ENCODE peak calls at places on chromosomes 3 and 15, in six cellular contexts. J is AG04450; K is HCT116; Q is stimulated activated CD8-positive, alpha-beta memory T cell treated with anti-CD3 and anti-CD28 coated beads, Interleukin-4, amount 100 ng/mL, for 4 hours; P is foreskin fibroblast; C is CD8-positive, alpha-beta memory T cell. U is an unnamed sample.

GRCh38 chr15:80249973-80250372 is 2.0 kb downstream of the CTXND1 start:
- DNase-seq in Q (no peak), P (no peak), C (no peak), J (no peak), K (no peak), U (no peak)

GRCh38 chr15:57114070-57114469 is 195.6 kb downstream of the TCF12 start:
- DNase-seq in J (no peak), P (no peak), C (no peak), Q (no peak), K (no peak), U (no peak)

GRCh38 chr3:146746190-146746589 is 141.0 kb upstream of the PLSCR5 start:
- DNase-seq in P (peak), C (no peak), K (no peak), Q (no peak), J (peak), U (no peak)

GRCh38 chr3:115960799-115961198 is 337.5 kb downstream of the GAP43 start:
- DNase-seq in Q (no peak), J (no peak), P (no peak), K (no peak), C (no peak), U (no peak)

GRCh38 chr15:51830279-51830806 is 890 bp downstream of the TMOD3 start:
- DNase-seq in P (peak), Q (no peak), J (no peak), C (peak), K (no peak), U (no peak)

GRCh38 chr3:52561028-52561749 is 24.8 kb downstream of the UQCC5 start:
- DNase-seq in C (no peak), K (no peak), Q (no peak), J (no peak), P (no peak), U (no peak)

GRCh38 chr3:129553771-129554170 is 10.8 kb downstream of the H1-8 start:
- DNase-seq in C (no peak), Q (no peak), K (no peak), J (no peak), P (no peak), U (no peak)

GRCh38 chr3:174951023-174951422 is 91.9 kb downstream of the NAALADL2 start:
- DNase-seq in K (peak), P (peak), C (no peak), J (peak), Q (no peak), U (no peak)

GRCh38 chr15:57255751-57256150 is 120.6 kb upstream of the CGNL1 start:
- DNase-seq in P (no peak), K (no peak), J (no peak), Q (no peak), C (no peak), U (no peak)

GRCh38 chr3:42708611-42709151 is 6.1 kb upstream of the HHATL start:
- DNase-seq in C (no peak), K (no peak), Q (no peak), P (no peak), J (no peak), U (no peak)

GRCh38 chr15:40266828-40267304 is 16.0 kb downstream of the ANKRD63 start:
- DNase-seq in P (peak), J (peak), Q (no peak), K (peak), C (no peak), U (no peak)

GRCh38 chr15:95989392-95989791 is 341.1 kb upstream of the NR2F2 start:
- DNase-seq in Q (no peak), P (no peak), J (no peak), C (no peak), K (no peak), U (no peak)

GRCh38 chr3:151386063-151386462 is 1.5 kb upstream of the P2RY12 start:
- DNase-seq in J (no peak), Q (no peak), P (no peak), C (no peak), K (no peak), U (no peak)

GRCh38 chr15:90957791-90958190 is 3.1 kb downstream of the RCCD1 start:
- DNase-seq in K (no peak), P (no peak), Q (no peak), C (no peak), J (no peak), U (no peak)

GRCh38 chr3:65618599-65618998 is 420.1 kb downstream of the MAGI1 start:
- DNase-seq in P (no peak), C (no peak), K (no peak), J (no peak), Q (no peak), U (no peak)

GRCh38 chr3:51471775-51472652 is 27.8 kb downstream of the DCAF1 start:
- DNase-seq in J (no peak), K (no peak), C (no peak), Q (no peak), P (no peak), U (no peak)

GRCh38 chr3:4829031-4829394 is 150.2 kb upstream of the BHLHE40 start:
- DNase-seq in C (no peak), P (no peak), K (no peak), Q (no peak), J (no peak), U (no peak)

GRCh38 chr3:161096771-161097367 is 8.3 kb downstream of the B3GALNT1 start:
- DNase-seq in P (no peak), J (no peak), K (no peak), Q (no peak), C (no peak), U (no peak)

GRCh38 chr3:105715372-105715771 is 153.4 kb downstream of the CBLB start:
- DNase-seq in J (peak), P (peak), K (no peak), Q (no peak), C (no peak), U (no peak)

GRCh38 chr3:175426805-175427204 is 567.7 kb downstream of the NAALADL2 start:
- DNase-seq in J (no peak), C (no peak), P (no peak), Q (no peak), K (no peak), U (no peak)

GRCh38 chr15:85010114-85010471 is 28.4 kb downstream of the PDE8A start:
- DNase-seq in P (no peak), C (no peak), J (no peak), K (no peak), Q (no peak), U (no peak)

GRCh38 chr3:53484979-53485378 is 9.4 kb upstream of the CACNA1D start:
- DNase-seq in K (no peak), P (no peak), Q (no peak), C (no peak), J (no peak), U (no peak)

GRCh38 chr3:177813322-177813721 is 616.0 kb upstream of the TBL1XR1 start:
- DNase-seq in C (no peak), Q (no peak), P (no peak), J (no peak), K (no peak), U (no peak)

GRCh38 chr3:88075497-88075896 is 16.4 kb downstream of the ZNF654 start:
- DNase-seq in J (no peak), Q (no peak), C (no peak), P (no peak), K (no peak), U (no peak)

GRCh38 chr3:170081079-170081741 is 43.4 kb downstream of the GPR160 start:
- DNase-seq in C (no peak), Q (no peak), P (peak), K (no peak), J (peak), U (no peak)

GRCh38 chr3:169558371-169558770 is 105.1 kb downstream of the MECOM start:
- DNase-seq in C (no peak), J (no peak), Q (no peak), K (no peak), P (no peak), U (no peak)

GRCh38 chr3:3177861-3178497 is 1.5 kb downstream of the CRBN start:
- DNase-seq in Q (no peak), P (no peak), C (no peak), J (no peak), K (no peak), U (no peak)

GRCh38 chr3:119518026-119518425 is 19.7 kb downstream of the TIMMDC1 start:
- DNase-seq in P (no peak), Q (no peak), J (no peak), K (no peak), C (no peak), U (no peak)

GRCh38 chr3:86993704-86994103 is 2.8 kb upstream of the VGLL3 start:
- DNase-seq in P (peak), J (no peak), K (no peak), C (no peak), Q (no peak), U (no peak)

GRCh38 chr15:37015476-37015875 is 84.9 kb downstream of the MEIS2 start:
- DNase-seq in C (no peak), P (no peak), J (no peak), Q (no peak), K (no peak), U (no peak)

GRCh38 chr3:194573680-194574437 is 59.4 kb downstream of the TMEM44 start:
- DNase-seq in Q (no peak), K (no peak), C (no peak), J (no peak), P (peak), U (no peak)

GRCh38 chr15:58864602-58865419 is 68.7 kb downstream of the SLTM start:
- DNase-seq in K (no peak), P (no peak), J (no peak), C (no peak), Q (no peak), U (no peak)

GRCh38 chr15:62853114-62853832 is 189.3 kb upstream of the TPM1 start:
- DNase-seq in K (no peak), P (no peak), C (no peak), J (no peak), Q (no peak), U (no peak)

GRCh38 chr15:59746777-59747176 is 57.7 kb upstream of the BNIP2 start:
- DNase-seq in C (no peak), J (no peak), K (no peak), Q (no peak), P (no peak), U (no peak)

U was measured in esophagus squamous epithelium.